ENCODE peak calls at places on chromosomes 3 and 15, in seven cellular contexts. N is stomach, J is A549, M is GM12878, G is HepG2, L is ovary, Q is upper lobe of left lung. Z is an unnamed sample. For H3K4me1, the result is how much of the 10 kb centered on the place peaks cover.

GRCh38 chr3:161220850-161221753 is at the start of gene NMD3:
- DNase-seq in J (peak), M (peak), G (peak), N (peak), L (peak), Q (peak), Z (peak)

GRCh38 chr3:56775356-56775914 is 26.3 kb downstream of the ARHGEF3 start:
- DNase-seq in M (no peak), Q (no peak), G (no peak), L (no peak), J (no peak), N (no peak), Z (no peak)

GRCh38 chr3:100044369-100044768 is 69.9 kb downstream of the FILIP1L start:
- DNase-seq in Q (no peak), G (no peak), N (no peak), L (no peak), M (peak), J (no peak), Z (no peak)

GRCh38 chr3:52380023-52380422 is 63.9 kb downstream of the DNAH1 start:
- DNase-seq in L (no peak), G (no peak), Q (no peak), N (no peak), J (no peak), M (no peak), Z (no peak)

GRCh38 chr15:73593278-73594074 is 39.7 kb downstream of the NPTN start:
- DNase-seq in J (no peak), L (no peak), G (no peak), Q (no peak), N (no peak), M (no peak), Z (no peak)

GRCh38 chr15:62475595-62475994 is 310.5 kb upstream of the C2CD4B start:
- DNase-seq in Q (no peak), M (no peak), J (no peak), L (no peak), N (no peak), G (no peak), Z (no peak)

GRCh38 chr3:117820900-117821299 is 1111.3 kb downstream of the TUSC7 start:
- DNase-seq in Q (no peak), N (no peak), M (no peak), L (no peak), J (no peak), G (no peak), Z (no peak)

GRCh38 chr3:169389925-169390253 is 273.6 kb downstream of the MECOM start:
- DNase-seq in L (no peak), M (no peak), G (no peak), N (no peak), Q (no peak), J (no peak), Z (peak)

GRCh38 chr15:25391971-25392733 is 46.7 kb downstream of the UBE3A start:
- DNase-seq in Q (no peak), L (no peak), M (no peak), N (no peak), G (no peak), J (no peak), Z (no peak)

GRCh38 chr3:47370887-47371697 is 9.7 kb upstream of the PTPN23 start:
- DNase-seq in M (no peak), Q (no peak), G (no peak), L (no peak), J (peak), N (no peak), Z (peak)

GRCh38 chr3:196292281-196292923 is 4.9 kb upstream of the PCYT1A start:
- DNase-seq in N (no peak), Q (no peak), J (no peak), M (no peak), L (no peak), G (peak), Z (no peak)

GRCh38 chr3:196284396-196284795 is 3.1 kb downstream of the PCYT1A start:
- DNase-seq in J (no peak), Q (no peak), L (no peak), M (no peak), G (no peak), N (no peak), Z (no peak)

GRCh38 chr3:196287405-196288140 is at the start of gene PCYT1A:
- DNase-seq in J (peak), G (peak), Q (peak), L (peak), M (peak), N (peak), Z (peak)

GRCh38 chr3:196287066-196287404 is 491 bp downstream of the PCYT1A start:
- DNase-seq in N (no peak), J (peak), Q (no peak), M (no peak), G (no peak), L (peak), Z (no peak)

DNA sequence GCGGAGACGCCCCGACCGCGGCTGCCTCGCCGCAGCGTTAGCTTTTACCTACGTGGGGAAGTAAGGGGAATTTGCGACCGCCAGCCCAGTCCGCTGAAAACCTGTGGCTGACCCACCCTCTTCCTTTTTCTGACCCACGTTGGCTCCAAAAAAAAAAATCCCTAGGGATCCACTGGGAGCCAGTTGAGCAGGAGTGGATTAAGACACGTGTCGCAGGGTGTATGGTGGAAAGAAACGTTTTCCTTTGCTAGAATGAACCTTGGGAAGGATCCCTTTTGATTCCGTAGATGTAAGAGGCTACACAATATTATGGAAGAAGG is 575 bp upstream of the PCYT1A start:
- DNase-seq in J (peak), G (no peak), N (no peak), Q (no peak), M (no peak), L (no peak), Z (no peak)
- TF ChIP-seq CTCF in J (no peak), G (no peak), N (no peak), Q (no peak), M (no peak), L (no peak), Z (no peak)

GRCh38 chr3:30475038-30475808 is 131.2 kb upstream of the TGFBR2 start:
- DNase-seq in G (no peak), N (no peak), Q (no peak), L (no peak), M (peak), J (no peak), Z (no peak)

GRCh38 chr3:30471076-30471475 is 135.3 kb upstream of the TGFBR2 start:
- DNase-seq in Q (no peak), M (no peak), L (no peak), J (no peak), G (no peak), N (no peak), Z (no peak)

GRCh38 chr3:30472090-30472489 is 134.3 kb upstream of the TGFBR2 start:
- DNase-seq in L (no peak), J (no peak), Q (no peak), M (no peak), G (no peak), N (no peak), Z (no peak)

GRCh38 chr3:30475809-30476178 is 130.6 kb upstream of the TGFBR2 start:
- DNase-seq in G (no peak), Q (no peak), M (no peak), N (no peak), L (no peak), J (no peak), Z (no peak)

GRCh38 chr3:30473374-30474051 is 132.9 kb upstream of the TGFBR2 start:
- DNase-seq in M (no peak), L (no peak), G (no peak), J (no peak), Q (no peak), N (no peak), Z (peak)
- TF ChIP-seq EP300 in M (no peak), L (peak), G (no peak), J (no peak), Q (no peak), N (no peak), Z (no peak)

DNA sequence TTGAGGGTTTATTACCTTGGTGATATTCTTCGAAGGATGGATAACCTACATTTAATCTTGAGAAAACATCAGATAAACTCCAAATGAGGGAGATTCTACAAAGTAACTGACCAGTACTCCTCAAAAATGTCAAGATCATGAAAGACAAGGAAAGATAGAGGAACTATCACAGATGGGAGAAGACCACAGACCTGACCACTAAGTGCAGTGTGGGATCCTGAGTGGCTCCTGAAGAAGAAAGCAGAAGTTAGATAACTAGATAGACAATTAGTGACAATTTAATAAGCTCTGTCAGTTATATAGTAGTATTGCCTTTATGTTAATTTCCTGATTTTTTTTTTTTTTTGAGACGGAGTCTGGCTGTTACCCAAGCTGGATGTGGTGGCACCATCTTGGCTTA is 17.7 kb upstream of the CGNL1 start:
- DNase-seq in L (no peak), J (no peak), M (no peak), N (no peak), Q (no peak), G (no peak), Z (no peak)
- H3K4me1 ChIP-seq in L (under half), J (under half), M (under half), N (under half), Q (under half), G (under half), Z (under half)

GRCh38 chr15:58146734-58147133 is 8.6 kb downstream of the AQP9 start:
- DNase-seq in J (no peak), G (no peak), L (no peak), Q (no peak), M (no peak), N (no peak), Z (no peak)

GRCh38 chr15:58148120-58148519 is 9.9 kb downstream of the AQP9 start:
- DNase-seq in J (no peak), M (no peak), G (no peak), N (no peak), L (no peak), Q (no peak), Z (no peak)

GRCh38 chr15:58142827-58143226 is 4.6 kb downstream of the AQP9 start:
- DNase-seq in M (no peak), Q (no peak), N (no peak), L (no peak), J (no peak), G (no peak), Z (no peak)

GRCh38 chr15:58148633-58149032 is 10.5 kb downstream of the AQP9 start:
- DNase-seq in Q (no peak), J (no peak), L (no peak), G (no peak), N (no peak), M (no peak), Z (no peak)

GRCh38 chr15:58147151-58147550 is 9.0 kb downstream of the AQP9 start:
- DNase-seq in Q (no peak), M (no peak), N (no peak), J (no peak), G (no peak), L (no peak), Z (no peak)
- TF ChIP-seq CTCF in Q (no peak), M (no peak), N (no peak), J (no peak), G (no peak), L (no peak), Z (no peak)

DNA sequence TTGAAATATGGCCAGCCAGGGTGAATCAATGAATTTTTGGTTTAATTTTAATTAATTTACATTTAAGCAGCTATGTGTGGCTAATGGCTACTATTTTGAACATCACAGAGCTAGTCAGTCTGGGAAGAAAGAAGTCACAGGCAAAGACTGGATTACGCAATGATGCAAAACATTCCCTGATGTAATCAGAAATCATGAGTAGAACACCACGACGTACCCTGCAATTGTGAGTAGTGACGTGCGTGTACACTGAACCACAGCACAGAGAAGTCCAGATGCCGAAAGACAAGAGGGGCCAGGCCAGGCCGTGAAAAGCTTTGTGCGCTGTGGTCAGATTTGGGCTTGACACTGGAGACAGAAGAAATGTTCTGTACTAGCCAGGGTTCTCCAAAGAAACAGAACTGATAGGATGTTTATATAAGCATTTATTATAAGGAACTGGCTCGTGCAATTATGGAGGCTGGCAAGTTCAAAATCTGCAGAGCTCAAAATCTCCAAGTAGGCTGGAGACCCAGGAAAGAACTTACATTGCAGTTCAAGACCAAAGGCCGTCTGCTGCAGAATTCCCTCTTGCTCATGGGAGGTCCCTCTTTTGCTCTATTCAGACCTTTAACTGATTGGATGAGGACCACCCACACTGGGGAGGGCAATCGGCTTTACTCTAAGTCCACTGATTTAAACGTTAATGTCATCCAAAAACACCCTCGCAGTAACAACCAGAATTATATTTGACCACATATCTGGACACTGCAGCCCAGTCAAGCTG is 44.6 kb downstream of the SH3BP5 start:
- DNase-seq in Q (no peak), G (no peak), M (no peak), L (peak), N (peak), J (no peak), Z (peak)
- TF ChIP-seq EP300 in Q (peak), G (no peak), M (no peak), L (peak), N (peak), J (no peak), Z (peak)

DNA sequence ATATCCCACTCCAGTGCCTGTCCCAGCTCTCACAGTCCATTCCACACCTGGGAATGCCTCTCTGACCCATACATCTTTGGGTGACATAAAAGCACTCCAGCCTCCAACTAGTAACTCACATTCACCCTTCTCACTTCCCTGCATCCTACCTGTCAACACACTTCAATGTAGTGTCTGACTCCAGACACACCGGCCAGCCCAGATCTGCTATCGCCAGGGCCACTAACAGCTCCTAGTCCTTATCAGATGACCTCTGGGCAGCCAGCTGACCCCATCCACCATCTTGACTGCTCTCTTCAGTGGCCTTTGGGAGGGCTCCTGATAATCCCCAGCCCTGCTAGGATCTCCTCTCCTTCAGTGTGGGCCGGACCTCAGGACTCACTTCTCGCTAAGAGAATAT is 2.9 kb upstream of the MCM2 start:
- DNase-seq in G (no peak), Q (no peak), N (no peak), L (no peak), J (no peak), M (no peak), Z (no peak)
- H3K4me1 ChIP-seq in G (under half), Q (under half), N (under half), L (under half), J (under half), M (under half), Z (under half)

DNA sequence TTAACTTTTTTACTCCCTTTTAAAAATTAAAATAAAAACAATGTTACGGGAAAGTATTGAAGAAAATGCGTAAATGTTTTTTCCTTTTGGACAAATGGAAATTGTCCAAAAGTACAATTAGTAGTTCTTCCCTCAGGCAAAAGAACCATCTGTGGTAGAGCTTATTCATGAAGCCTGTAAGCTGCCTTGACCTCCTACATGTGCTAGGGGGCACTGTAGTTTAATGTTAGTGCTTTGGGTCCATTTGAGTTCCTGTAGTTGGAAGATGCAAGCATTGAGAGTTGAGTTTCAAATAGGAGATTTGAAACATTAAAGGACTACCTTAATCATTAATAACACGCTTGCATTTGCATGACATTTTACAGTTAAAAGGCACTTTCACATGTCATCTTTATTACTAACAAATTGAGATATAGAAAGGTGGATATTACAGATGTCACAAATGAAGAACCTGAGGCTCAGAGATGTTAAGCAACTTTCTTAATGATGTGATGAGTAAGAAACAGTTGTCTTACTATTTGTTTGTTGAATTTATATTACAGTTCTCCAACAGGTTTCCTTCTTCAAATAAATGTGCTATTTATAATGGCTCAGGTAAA is 1.8 kb upstream of the ZNF385D start:
- DNase-seq in N (no peak), J (no peak), M (no peak), G (peak), Q (no peak), L (no peak), Z (no peak)
- TF ChIP-seq CTCF in N (peak), J (no peak), M (peak), G (peak), Q (peak), L (no peak), Z (no peak)

GRCh38 chr3:149475451-149476060 is 1.1 kb downstream of the TM4SF4 start:
- DNase-seq in L (no peak), J (no peak), M (no peak), N (no peak), G (no peak), Q (peak), Z (no peak)

GRCh38 chr3:149472393-149472792 is 2.1 kb upstream of the TM4SF4 start:
- DNase-seq in L (no peak), M (no peak), J (no peak), G (no peak), N (no peak), Q (no peak), Z (no peak)

GRCh38 chr3:149473991-149474819 is at the start of gene TM4SF4:
- DNase-seq in M (no peak), J (peak), L (no peak), Q (no peak), N (no peak), G (peak), Z (no peak)

GRCh38 chr3:149471991-149472390 is 2.5 kb upstream of the TM4SF4 start:
- DNase-seq in M (no peak), J (no peak), L (no peak), G (no peak), N (no peak), Q (no peak), Z (no peak)

DNA sequence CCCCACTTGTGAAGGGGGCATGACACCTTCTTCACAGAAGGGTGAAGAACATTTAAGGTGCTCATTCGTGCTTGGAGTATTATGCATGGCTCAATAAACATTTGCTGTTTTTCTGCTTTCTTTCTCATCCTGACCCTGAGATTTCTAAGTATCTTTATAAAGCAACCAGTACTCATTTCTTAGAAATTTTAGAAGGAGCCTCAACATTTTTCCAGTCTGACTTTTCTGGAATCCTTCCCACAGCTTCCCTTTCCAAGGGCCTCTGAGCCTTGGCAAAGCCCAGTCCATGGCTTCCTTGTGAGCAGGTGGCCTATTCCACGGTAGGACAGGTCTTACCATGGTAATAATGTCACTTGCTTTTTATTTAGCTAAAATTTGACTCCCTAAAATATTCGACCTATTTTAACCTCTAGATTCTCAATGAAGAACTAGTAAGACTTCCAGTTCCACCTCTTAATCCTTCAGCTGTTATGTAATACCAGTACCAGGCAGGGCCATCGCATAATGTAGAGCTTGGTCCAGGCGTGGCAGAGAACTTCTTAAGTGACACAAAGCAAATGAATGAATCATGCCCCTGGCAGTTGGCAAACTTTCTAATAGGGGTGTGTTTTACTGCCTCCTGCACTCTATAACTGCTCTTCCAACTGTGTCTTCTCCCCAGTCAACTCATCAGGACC is 1.0 kb upstream of the TM4SF4 start:
- DNase-seq in G (no peak), N (peak), L (peak), J (peak), M (no peak), Q (no peak), Z (peak)
- TF ChIP-seq EP300 in G (no peak), N (no peak), L (no peak), J (peak), M (no peak), Q (no peak), Z (no peak)

GRCh38 chr3:197682713-197683112 is 54.0 kb downstream of the RUBCN start:
- DNase-seq in J (no peak), Q (no peak), N (no peak), L (no peak), G (no peak), M (no peak), Z (no peak)

GRCh38 chr3:197683191-197683590 is 53.5 kb downstream of the RUBCN start:
- DNase-seq in G (no peak), M (no peak), L (no peak), N (no peak), J (no peak), Q (peak), Z (no peak)

GRCh38 chr3:197687570-197687969 is 49.1 kb downstream of the RUBCN start:
- DNase-seq in M (no peak), G (no peak), Q (no peak), J (no peak), N (no peak), L (no peak), Z (no peak)

GRCh38 chr3:197690754-197691153 is 46.0 kb downstream of the RUBCN start:
- DNase-seq in G (no peak), Q (no peak), L (no peak), N (no peak), J (no peak), M (no peak), Z (no peak)

GRCh38 chr3:197686899-197687298 is 49.8 kb downstream of the RUBCN start:
- DNase-seq in M (no peak), G (no peak), L (no peak), N (no peak), Q (no peak), J (no peak), Z (no peak)
- H3K4me1 ChIP-seq in M (under half), G (under half), L (under half), N (under half), Q (under half), J (under half), Z (under half)

Z was measured in transverse colon.